ENCODE peak calls at places on chromosomes 11 and 22, in ten cellular contexts. L, A, P, B, I, Z, O, R, U and K are unnamed samples. For H3K9me2, the result is how much of the 10 kb centered on the place peaks cover.

GRCh38 chr11:77879218-77879617 is 58.3 kb downstream of the AAMDC start:
- DNase-seq in R (no peak), O (no peak), B (peak), U (no peak), P (peak), A (no peak), Z (peak), I (peak), L (no peak), K (no peak)

GRCh38 chr11:103610435-103610834 is 426.0 kb upstream of the DDI1 start:
- DNase-seq in P (no peak), L (no peak), A (no peak), I (no peak), O (no peak), Z (no peak), U (no peak), R (no peak), B (no peak), K (no peak)

GRCh38 chr11:119745112-119745511 is 16.1 kb upstream of the NECTIN1 start:
- DNase-seq in L (no peak), R (no peak), B (no peak), O (no peak), Z (no peak), P (no peak), A (no peak), U (no peak), I (no peak), K (no peak)

GRCh38 chr11:44737222-44737621 is 10.5 kb downstream of the TSPAN18 start:
- DNase-seq in U (no peak), I (no peak), A (no peak), P (no peak), R (no peak), O (no peak), L (no peak), Z (no peak), B (no peak), K (no peak)

GRCh38 chr11:79262221-79262620 is 178.6 kb downstream of the TENM4 start:
- DNase-seq in Z (no peak), U (no peak), P (peak), I (no peak), O (no peak), L (no peak), B (no peak), R (no peak), A (no peak), K (no peak)

GRCh38 chr11:313787-314547 is at the start of gene IFITM1:
- DNase-seq in U (no peak), Z (peak), B (no peak), O (no peak), L (peak), P (peak), R (peak), I (peak), A (peak), K (peak)

GRCh38 chr22:48949375-48950149 is 878.1 kb downstream of the BRD1 start:
- DNase-seq in L (no peak), R (no peak), A (no peak), B (no peak), Z (no peak), U (no peak), O (no peak), I (no peak), P (no peak), K (peak)

GRCh38 chr22:40190501-40190900 is 12.8 kb downstream of the TNRC6B start:
- DNase-seq in U (no peak), R (no peak), B (no peak), L (no peak), O (no peak), A (no peak), I (no peak), Z (no peak), P (no peak), K (peak)

GRCh38 chr11:75311858-75312288 is 39.6 kb downstream of the ARRB1 start:
- DNase-seq in B (no peak), L (no peak), Z (no peak), O (no peak), A (no peak), U (peak), P (peak), R (no peak), I (no peak), K (peak)

GRCh38 chr11:108697872-108698473 is 33.1 kb downstream of the DDX10 start:
- DNase-seq in R (peak), Z (peak), I (peak), L (peak), B (no peak), U (peak), O (peak), A (peak), P (peak), K (peak)

GRCh38 chr11:123235117-123235686 is 40.2 kb upstream of the CLMP start:
- DNase-seq in P (peak), I (no peak), L (peak), U (peak), R (peak), B (no peak), A (peak), Z (peak), O (peak), K (no peak)

DNA sequence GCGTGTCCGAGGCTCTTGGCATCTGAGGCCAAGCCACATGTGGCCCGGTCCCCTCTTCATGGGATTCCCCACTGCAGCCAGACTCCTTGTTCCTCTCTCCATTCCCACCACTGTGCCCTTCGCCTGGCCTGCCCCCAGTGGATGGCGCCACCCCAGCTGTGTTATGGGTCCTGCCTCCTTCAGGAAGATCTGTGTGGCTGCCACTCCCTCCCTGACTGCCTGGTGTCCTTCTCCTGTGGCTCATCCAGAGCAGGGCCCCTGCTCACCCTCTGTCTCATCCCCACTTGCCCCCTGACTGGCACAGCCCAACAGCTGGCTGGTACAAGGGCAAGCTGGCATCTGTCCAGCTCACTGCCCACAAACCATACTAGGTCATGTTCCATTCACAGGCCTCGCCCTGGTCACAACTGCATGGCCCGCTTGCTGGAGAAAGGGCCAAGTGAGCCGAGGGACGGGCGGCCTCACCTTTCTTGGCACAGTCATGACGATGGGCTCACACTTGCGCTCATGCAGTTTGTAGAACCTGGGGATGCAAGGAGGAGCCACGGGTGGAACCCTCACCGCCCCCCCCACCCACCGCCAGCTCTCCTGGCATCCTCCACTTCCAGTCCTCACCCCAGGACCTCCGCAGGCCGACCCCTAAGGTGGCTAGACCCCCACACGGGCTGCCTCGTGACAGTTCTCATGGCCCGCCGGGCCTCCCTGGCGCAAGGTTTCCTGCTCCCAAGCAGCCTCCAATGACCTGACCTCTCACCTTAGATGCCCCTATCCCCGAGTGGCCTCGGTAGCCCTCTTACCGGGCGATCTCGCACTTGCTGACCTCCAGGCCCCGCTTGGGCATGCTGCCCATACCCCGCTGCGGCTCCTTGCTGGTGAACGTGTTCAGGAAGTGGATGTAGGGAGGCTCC is 2.1 kb upstream of the PTPRCAP start:
- DNase-seq in R (peak), O (no peak), L (peak), I (no peak), A (peak), B (no peak), Z (no peak), P (peak), U (no peak), K (no peak)
- H3K27ac ChIP-seq in R (peak), O (peak), L (no peak), I (no peak), A (no peak), B (no peak), Z (peak), P (no peak), U (no peak), K (no peak)

DNA sequence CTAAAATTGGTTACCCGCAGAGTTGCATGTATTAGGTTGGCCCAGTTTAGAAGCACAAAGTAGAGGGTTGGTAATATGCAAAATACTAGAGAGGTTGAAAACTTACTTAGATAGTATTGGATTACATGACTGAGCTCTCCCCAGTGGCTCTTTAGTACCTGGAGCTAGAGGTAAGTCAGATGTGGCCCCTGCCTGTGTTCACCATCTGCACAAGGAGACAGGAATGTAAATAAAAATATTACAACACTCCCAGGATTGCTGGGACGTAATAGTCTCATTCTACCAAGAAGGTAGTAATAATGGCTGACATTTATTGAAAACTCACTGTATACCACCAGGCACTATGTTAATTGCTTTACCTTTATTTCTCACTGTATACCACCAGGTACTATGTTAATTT is 129.6 kb downstream of the SLC17A6 start:
- DNase-seq in L (no peak), A (no peak), P (no peak), B (no peak), U (no peak), R (no peak), Z (no peak), I (no peak), O (no peak), K (no peak)
- H3K9me2 ChIP-seq in L (under half), A (under half), P (under half), B (under half), U (under half), R (under half), Z (under half), I (under half), O (under half), K (under half)

GRCh38 chr22:27123880-27124279 is 466.5 kb downstream of the MIAT start:
- DNase-seq in U (no peak), Z (no peak), P (no peak), B (no peak), L (no peak), O (no peak), A (no peak), R (no peak), I (no peak), K (no peak)
- H3K27ac ChIP-seq in U (no peak), Z (no peak), P (peak), B (no peak), L (no peak), O (no peak), A (no peak), R (no peak), I (no peak), K (no peak)

GRCh38 chr11:34104680-34105078 is 750 bp upstream of the NAT10 start:
- DNase-seq in U (no peak), O (no peak), P (peak), B (no peak), R (no peak), I (no peak), L (peak), Z (no peak), A (no peak), K (no peak)
- H3K9me2 ChIP-seq in U (under half), O (under half), P (under half), B (under half), R (under half), I (under half), L (under half), Z (under half), A (under half), K (under half)